ENCODE peak calls at places on chromosomes 5 and 9, in ten cellular contexts. One of them, this sample, is unnamed.

GRCh38 chr5:165881259-165881658 is 2375.8 kb downstream of the MAT2B start:
- DNase-seq in bronchial epithelial cell: no peak
- DNase-seq in CD8-positive, alpha-beta T cell: no peak
- DNase-seq in GM13976: no peak
- DNase-seq in lung: no peak
- DNase-seq in transverse colon: no peak
- DNase-seq in esophagus squamous epithelium: no peak
- DNase-seq in tibial artery: no peak
- DNase-seq in lower leg skin: no peak
- DNase-seq in HFFc6: no peak
- DNase-seq in this sample: no peak

GRCh38 chr5:141524604-141525597 is 36.0 kb downstream of the PCDHGC5 start:
- DNase-seq in bronchial epithelial cell: peak
- DNase-seq in CD8-positive, alpha-beta T cell: peak
- DNase-seq in GM13976: peak
- DNase-seq in lung: peak
- DNase-seq in transverse colon: peak
- DNase-seq in esophagus squamous epithelium: no peak
- DNase-seq in tibial artery: peak
- DNase-seq in lower leg skin: peak
- DNase-seq in HFFc6: peak
- DNase-seq in this sample: peak

GRCh38 chr9:105157178-105157583 is 87.3 kb upstream of the SLC44A1 start:
- DNase-seq in bronchial epithelial cell: peak
- DNase-seq in CD8-positive, alpha-beta T cell: no peak
- DNase-seq in GM13976: peak
- DNase-seq in lung: peak
- DNase-seq in transverse colon: peak
- DNase-seq in esophagus squamous epithelium: no peak
- DNase-seq in tibial artery: peak
- DNase-seq in lower leg skin: peak
- DNase-seq in HFFc6: peak
- DNase-seq in this sample: peak

GRCh38 chr9:105264380-105264779 is 19.9 kb downstream of the SLC44A1 start:
- DNase-seq in bronchial epithelial cell: peak
- DNase-seq in CD8-positive, alpha-beta T cell: no peak
- DNase-seq in GM13976: no peak
- DNase-seq in lung: no peak
- DNase-seq in transverse colon: no peak
- DNase-seq in esophagus squamous epithelium: no peak
- DNase-seq in tibial artery: no peak
- DNase-seq in lower leg skin: no peak
- DNase-seq in HFFc6: no peak
- DNase-seq in this sample: no peak

GRCh38 chr5:159402328-159402727 is 72.0 kb upstream of the IL12B start:
- DNase-seq in bronchial epithelial cell: peak
- DNase-seq in CD8-positive, alpha-beta T cell: no peak
- DNase-seq in GM13976: no peak
- DNase-seq in lung: no peak
- DNase-seq in transverse colon: no peak
- DNase-seq in esophagus squamous epithelium: no peak
- DNase-seq in tibial artery: no peak
- DNase-seq in lower leg skin: no peak
- DNase-seq in HFFc6: no peak
- DNase-seq in this sample: no peak

GRCh38 chr9:114226289-114227055 is 71.1 kb downstream of the COL27A1 start:
- DNase-seq in bronchial epithelial cell: no peak
- DNase-seq in CD8-positive, alpha-beta T cell: no peak
- DNase-seq in GM13976: no peak
- DNase-seq in lung: no peak
- DNase-seq in transverse colon: no peak
- DNase-seq in esophagus squamous epithelium: no peak
- DNase-seq in tibial artery: no peak
- DNase-seq in lower leg skin: no peak
- DNase-seq in HFFc6: no peak
- DNase-seq in this sample: no peak

GRCh38 chr9:93083592-93084470 is 12.2 kb upstream of the CARD19 start:
- DNase-seq in bronchial epithelial cell: no peak
- DNase-seq in CD8-positive, alpha-beta T cell: no peak
- DNase-seq in GM13976: no peak
- DNase-seq in lung: no peak
- DNase-seq in transverse colon: no peak
- DNase-seq in esophagus squamous epithelium: no peak
- DNase-seq in tibial artery: peak
- DNase-seq in lower leg skin: peak
- DNase-seq in HFFc6: no peak
- DNase-seq in this sample: no peak

GRCh38 chr5:154358410-154359221 is 87.2 kb upstream of the SAP30L start:
- DNase-seq in bronchial epithelial cell: no peak
- DNase-seq in CD8-positive, alpha-beta T cell: no peak
- DNase-seq in GM13976: no peak
- DNase-seq in lung: no peak
- DNase-seq in transverse colon: no peak
- DNase-seq in esophagus squamous epithelium: no peak
- DNase-seq in tibial artery: no peak
- DNase-seq in lower leg skin: peak
- DNase-seq in HFFc6: no peak
- DNase-seq in this sample: peak

GRCh38 chr5:76180817-76181805 is 97.9 kb downstream of the SV2C start:
- DNase-seq in bronchial epithelial cell: peak
- DNase-seq in CD8-positive, alpha-beta T cell: no peak
- DNase-seq in GM13976: no peak
- DNase-seq in lung: no peak
- DNase-seq in transverse colon: peak
- DNase-seq in esophagus squamous epithelium: no peak
- DNase-seq in tibial artery: no peak
- DNase-seq in lower leg skin: no peak
- DNase-seq in HFFc6: no peak
- DNase-seq in this sample: no peak

DNA sequence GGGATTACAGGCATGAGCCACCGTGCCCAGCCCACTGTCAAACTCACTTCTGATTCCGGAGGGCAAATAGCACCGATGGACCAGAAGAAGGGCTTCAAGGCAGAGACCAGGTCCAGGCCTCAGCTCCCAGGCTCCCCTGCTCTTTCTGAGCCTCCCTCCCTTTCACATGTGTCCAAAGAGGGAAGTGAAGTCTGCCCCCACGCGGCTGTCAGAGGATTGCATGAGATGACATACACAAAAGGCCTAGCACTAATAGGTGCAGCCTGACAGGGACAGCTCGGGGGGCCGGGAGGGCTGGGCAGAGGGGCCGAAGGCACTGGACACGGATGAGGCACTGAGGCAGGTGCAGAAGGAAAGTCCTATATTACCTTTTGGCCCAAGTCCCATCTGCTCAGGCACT is 16.1 kb downstream of the FBP1 start:
- DNase-seq in bronchial epithelial cell: peak
- DNase-seq in CD8-positive, alpha-beta T cell: no peak
- DNase-seq in GM13976: peak
- DNase-seq in lung: no peak
- DNase-seq in transverse colon: peak
- DNase-seq in esophagus squamous epithelium: no peak
- DNase-seq in tibial artery: peak
- DNase-seq in lower leg skin: no peak
- DNase-seq in HFFc6: no peak
- DNase-seq in this sample: no peak
- TF ChIP-seq CTCF in bronchial epithelial cell: peak
- TF ChIP-seq CTCF in CD8-positive, alpha-beta T cell: peak
- TF ChIP-seq CTCF in GM13976: peak
- TF ChIP-seq CTCF in lung: no peak
- TF ChIP-seq CTCF in transverse colon: peak
- TF ChIP-seq CTCF in esophagus squamous epithelium: peak
- TF ChIP-seq CTCF in tibial artery: no peak
- TF ChIP-seq CTCF in lower leg skin: no peak
- TF ChIP-seq CTCF in HFFc6: peak
- TF ChIP-seq CTCF in this sample: peak

DNA sequence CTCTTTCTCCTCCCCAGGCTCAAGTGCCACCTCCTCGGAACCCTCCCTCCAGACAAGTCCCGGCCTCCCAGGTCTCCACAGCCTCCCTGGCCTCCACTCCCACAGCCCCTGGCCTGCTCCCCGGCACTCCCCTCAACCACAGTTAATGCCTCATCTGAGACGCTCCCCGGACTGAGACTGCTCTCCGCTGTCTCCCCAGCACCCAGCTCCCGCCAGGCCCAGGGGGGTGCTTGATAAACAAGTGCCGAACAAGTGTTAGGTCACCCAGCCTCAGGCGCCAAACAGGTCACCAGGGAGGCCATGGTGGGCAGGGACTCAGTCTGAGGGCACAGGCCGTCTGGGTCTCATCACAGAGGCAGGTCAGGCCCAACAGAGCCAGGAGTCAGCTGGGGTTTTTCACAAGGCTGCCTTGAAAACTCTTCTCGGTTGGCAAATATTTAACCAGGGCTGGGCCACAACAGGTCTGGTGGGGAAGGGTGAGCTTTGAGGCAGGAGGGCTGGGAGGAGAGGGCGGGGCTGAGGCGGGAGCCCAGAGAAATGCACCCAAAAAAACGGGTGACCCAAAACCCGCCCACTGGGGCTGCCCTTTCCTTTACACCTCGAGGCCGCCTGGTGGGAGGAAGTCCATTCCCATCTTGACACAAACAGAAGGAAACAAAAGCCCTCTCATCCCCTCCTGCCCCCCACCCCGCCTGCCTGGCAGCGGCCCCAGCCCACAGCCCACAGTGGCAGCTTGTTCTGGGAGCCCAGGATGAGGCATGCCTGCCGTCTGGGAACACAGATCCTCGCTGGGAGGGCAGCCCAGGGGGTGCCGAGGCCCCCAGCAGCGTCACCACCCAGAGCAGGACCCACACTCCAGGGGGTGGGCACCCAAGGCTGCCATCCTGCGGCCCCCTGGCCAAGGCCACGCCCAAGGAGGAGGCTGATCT is 66.6 kb upstream of the STXBP1 start:
- DNase-seq in bronchial epithelial cell: peak
- DNase-seq in CD8-positive, alpha-beta T cell: no peak
- DNase-seq in GM13976: no peak
- DNase-seq in lung: peak
- DNase-seq in transverse colon: peak
- DNase-seq in esophagus squamous epithelium: no peak
- DNase-seq in tibial artery: no peak
- DNase-seq in lower leg skin: no peak
- DNase-seq in HFFc6: peak
- DNase-seq in this sample: peak
- TF ChIP-seq CTCF in bronchial epithelial cell: no peak
- TF ChIP-seq CTCF in CD8-positive, alpha-beta T cell: no peak
- TF ChIP-seq CTCF in GM13976: no peak
- TF ChIP-seq CTCF in lung: no peak
- TF ChIP-seq CTCF in transverse colon: peak
- TF ChIP-seq CTCF in esophagus squamous epithelium: no peak
- TF ChIP-seq CTCF in tibial artery: no peak
- TF ChIP-seq CTCF in lower leg skin: no peak
- TF ChIP-seq CTCF in HFFc6: peak
- TF ChIP-seq CTCF in this sample: no peak

GRCh38 chr9:83708515-83709158 is 879 bp upstream of the UBQLN1 start:
- DNase-seq in bronchial epithelial cell: peak
- DNase-seq in CD8-positive, alpha-beta T cell: peak
- DNase-seq in GM13976: peak
- DNase-seq in lung: peak
- DNase-seq in transverse colon: peak
- DNase-seq in esophagus squamous epithelium: peak
- DNase-seq in tibial artery: peak
- DNase-seq in lower leg skin: peak
- DNase-seq in HFFc6: peak
- DNase-seq in this sample: no peak

GRCh38 chr9:83715221-83715620 is 7.5 kb upstream of the UBQLN1 start:
- DNase-seq in bronchial epithelial cell: no peak
- DNase-seq in CD8-positive, alpha-beta T cell: no peak
- DNase-seq in GM13976: no peak
- DNase-seq in lung: no peak
- DNase-seq in transverse colon: no peak
- DNase-seq in esophagus squamous epithelium: no peak
- DNase-seq in tibial artery: no peak
- DNase-seq in lower leg skin: no peak
- DNase-seq in HFFc6: no peak
- DNase-seq in this sample: no peak

GRCh38 chr9:83715794-83716193 is 8.0 kb upstream of the UBQLN1 start:
- DNase-seq in bronchial epithelial cell: no peak
- DNase-seq in CD8-positive, alpha-beta T cell: no peak
- DNase-seq in GM13976: no peak
- DNase-seq in lung: no peak
- DNase-seq in transverse colon: no peak
- DNase-seq in esophagus squamous epithelium: no peak
- DNase-seq in tibial artery: no peak
- DNase-seq in lower leg skin: no peak
- DNase-seq in HFFc6: no peak
- DNase-seq in this sample: no peak

DNA sequence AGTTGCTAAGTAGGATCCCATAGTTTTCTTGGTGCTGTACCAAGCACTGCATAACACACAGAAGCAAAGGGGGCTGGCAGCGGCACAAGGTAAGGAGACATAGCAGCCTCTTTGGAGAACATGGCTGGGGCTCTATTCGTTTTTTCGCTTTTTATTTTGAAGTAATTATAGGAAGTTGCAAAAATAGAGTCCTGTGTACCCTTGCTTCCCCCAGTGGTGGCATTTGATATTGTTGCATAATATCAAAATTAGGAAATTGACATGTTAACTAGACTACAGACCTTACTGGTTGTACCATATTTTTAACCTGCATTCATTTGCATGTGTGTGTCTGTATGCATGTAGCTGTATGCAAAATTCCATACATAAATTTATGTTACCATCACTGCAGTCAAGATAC is 6.6 kb upstream of the UBQLN1 start:
- DNase-seq in bronchial epithelial cell: no peak
- DNase-seq in CD8-positive, alpha-beta T cell: no peak
- DNase-seq in GM13976: no peak
- DNase-seq in lung: no peak
- DNase-seq in transverse colon: no peak
- DNase-seq in esophagus squamous epithelium: no peak
- DNase-seq in tibial artery: no peak
- DNase-seq in lower leg skin: no peak
- DNase-seq in HFFc6: no peak
- DNase-seq in this sample: no peak
- TF ChIP-seq CTCF in bronchial epithelial cell: peak
- TF ChIP-seq CTCF in CD8-positive, alpha-beta T cell: peak
- TF ChIP-seq CTCF in GM13976: no peak
- TF ChIP-seq CTCF in lung: no peak
- TF ChIP-seq CTCF in transverse colon: no peak
- TF ChIP-seq CTCF in esophagus squamous epithelium: no peak
- TF ChIP-seq CTCF in tibial artery: peak
- TF ChIP-seq CTCF in lower leg skin: no peak
- TF ChIP-seq CTCF in HFFc6: peak
- TF ChIP-seq CTCF in this sample: peak

DNA sequence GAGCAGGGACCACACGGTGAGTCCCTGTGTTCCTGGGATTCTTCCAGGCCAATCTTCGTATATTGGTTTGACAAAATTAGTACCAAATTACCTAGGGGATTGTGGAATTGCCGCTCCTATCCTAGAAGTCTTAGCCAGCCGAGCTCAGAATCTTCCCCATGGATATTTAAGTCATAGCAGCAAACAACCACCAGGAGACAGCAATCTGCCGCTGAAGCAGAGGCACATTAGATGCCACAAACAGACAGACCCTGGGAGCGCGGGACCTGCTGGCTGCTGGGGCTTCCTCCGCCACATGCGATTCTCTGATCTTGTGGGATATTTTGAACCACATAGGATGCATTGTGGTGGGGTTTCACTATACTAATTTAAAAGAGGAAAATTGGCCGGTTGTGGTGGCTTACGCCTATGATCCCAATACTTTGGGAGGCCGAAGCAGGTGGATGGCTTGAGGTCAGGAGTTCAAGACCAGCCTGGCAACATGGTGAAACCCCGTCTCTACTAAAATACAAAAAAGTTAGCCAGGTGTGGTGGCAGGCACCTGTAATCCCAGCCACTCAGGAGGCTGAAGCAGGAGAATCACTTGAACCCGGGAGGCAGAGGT is 31.7 kb upstream of the ZBTB43 start:
- DNase-seq in bronchial epithelial cell: no peak
- DNase-seq in CD8-positive, alpha-beta T cell: no peak
- DNase-seq in GM13976: no peak
- DNase-seq in lung: no peak
- DNase-seq in transverse colon: no peak
- DNase-seq in esophagus squamous epithelium: no peak
- DNase-seq in tibial artery: no peak
- DNase-seq in lower leg skin: peak
- DNase-seq in HFFc6: peak
- DNase-seq in this sample: no peak
- TF ChIP-seq CTCF in bronchial epithelial cell: peak
- TF ChIP-seq CTCF in CD8-positive, alpha-beta T cell: peak
- TF ChIP-seq CTCF in GM13976: no peak
- TF ChIP-seq CTCF in lung: no peak
- TF ChIP-seq CTCF in transverse colon: peak
- TF ChIP-seq CTCF in esophagus squamous epithelium: no peak
- TF ChIP-seq CTCF in tibial artery: peak
- TF ChIP-seq CTCF in lower leg skin: no peak
- TF ChIP-seq CTCF in HFFc6: peak
- TF ChIP-seq CTCF in this sample: peak

This sample was measured in astrocyte of the spinal cord.